ENCODE peak calls at places on chromosomes 4 and X, in four cellular contexts. One of them, this sample, is unnamed.

GRCh38 chr4:113289736-113290135 is 240.3 kb downstream of the ANK2 start:
- DNase-seq in caudate nucleus: no peak
- DNase-seq in body of pancreas: no peak
- DNase-seq in dermis microvascular lymphatic vessel endothelial cell: peak; percentile 14
- DNase-seq in this sample: no peak

GRCh38 chr4:151296227-151296626 is 19.3 kb downstream of the PRSS48 start:
- DNase-seq in body of pancreas: no peak
- DNase-seq in dermis microvascular lymphatic vessel endothelial cell: no peak
- DNase-seq in caudate nucleus: no peak
- DNase-seq in this sample: no peak

GRCh38 chr4:155376387-155377268 is at the start of gene MAP9:
- DNase-seq in caudate nucleus: peak; percentile 98
- DNase-seq in body of pancreas: peak; percentile 95
- DNase-seq in dermis microvascular lymphatic vessel endothelial cell: peak; percentile 23
- DNase-seq in this sample: peak; percentile 93

GRCh38 chr4:23889368-23889767 is 479 bp downstream of the PPARGC1A start:
- DNase-seq in dermis microvascular lymphatic vessel endothelial cell: no peak
- DNase-seq in body of pancreas: no peak
- DNase-seq in caudate nucleus: no peak
- DNase-seq in this sample: no peak

GRCh38 chr4:76197001-76197743 is 16.5 kb downstream of the SCARB2 start:
- DNase-seq in dermis microvascular lymphatic vessel endothelial cell: peak; percentile 28
- DNase-seq in caudate nucleus: no peak
- DNase-seq in body of pancreas: no peak
- DNase-seq in this sample: no peak

GRCh38 chrX:65196758-65197371 is 220.6 kb upstream of the ZC4H2 start:
- DNase-seq in dermis microvascular lymphatic vessel endothelial cell: no peak
- DNase-seq in caudate nucleus: peak; percentile 6
- DNase-seq in body of pancreas: peak; percentile 35
- DNase-seq in this sample: no peak

GRCh38 chr4:174713821-174714220 is 115.2 kb downstream of the GLRA3 start:
- DNase-seq in body of pancreas: no peak
- DNase-seq in caudate nucleus: no peak
- DNase-seq in dermis microvascular lymphatic vessel endothelial cell: no peak
- DNase-seq in this sample: no peak

GRCh38 chr4:8344387-8344786 is 74.8 kb downstream of the HTRA3 start:
- DNase-seq in dermis microvascular lymphatic vessel endothelial cell: no peak
- DNase-seq in body of pancreas: no peak
- DNase-seq in caudate nucleus: no peak
- DNase-seq in this sample: no peak

GRCh38 chrX:15033909-15034308 is 160.7 kb downstream of the MOSPD2 start:
- DNase-seq in caudate nucleus: no peak
- DNase-seq in dermis microvascular lymphatic vessel endothelial cell: no peak
- DNase-seq in body of pancreas: no peak
- DNase-seq in this sample: no peak

This sample was measured in LNCaP clone FGC.